ENCODE peak calls at places on chromosomes 7 and 10, in six cellular contexts. One of them, this sample, is unnamed.

GRCh38 chr10:47165711-47166404 is 134.1 kb upstream of the GDF10 start:
- DNase-seq in stomach: no peak
- DNase-seq in A549: no peak
- DNase-seq in GM04504: no peak
- DNase-seq in activated naive CD4-positive, alpha-beta T cell: peak; percentile 40
- DNase-seq in GM23338: no peak
- DNase-seq in this sample: peak; percentile 63

GRCh38 chr7:85186521-85187241 is at the start of gene SEMA3D:
- DNase-seq in stomach: peak; percentile 78
- DNase-seq in A549: peak; percentile 75
- DNase-seq in GM04504: no peak
- DNase-seq in activated naive CD4-positive, alpha-beta T cell: no peak
- DNase-seq in GM23338: peak; percentile 90
- DNase-seq in this sample: peak; percentile 37

GRCh38 chr7:80372415-80372814 is 139.4 kb downstream of the GNAT3 start:
- DNase-seq in stomach: no peak
- DNase-seq in A549: peak; percentile 37
- DNase-seq in GM04504: no peak
- DNase-seq in activated naive CD4-positive, alpha-beta T cell: no peak
- DNase-seq in GM23338: peak; percentile 4
- DNase-seq in this sample: peak; percentile 46

GRCh38 chr7:13262929-13263530 is 575.6 kb downstream of the ARL4A start:
- DNase-seq in stomach: no peak
- DNase-seq in A549: peak; percentile 57
- DNase-seq in GM04504: peak; percentile 27
- DNase-seq in activated naive CD4-positive, alpha-beta T cell: no peak
- DNase-seq in GM23338: peak; percentile 51
- DNase-seq in this sample: peak; percentile 24

GRCh38 chr10:3775671-3776551 is 9.1 kb downstream of the KLF6 start:
- DNase-seq in stomach: no peak
- DNase-seq in A549: peak; percentile 47
- DNase-seq in GM04504: no peak
- DNase-seq in activated naive CD4-positive, alpha-beta T cell: no peak
- DNase-seq in GM23338: peak; percentile 75
- DNase-seq in this sample: no peak

GRCh38 chr10:120477723-120478270 is 20.8 kb downstream of the PLPP4 start:
- DNase-seq in stomach: no peak
- DNase-seq in A549: no peak
- DNase-seq in GM04504: no peak
- DNase-seq in activated naive CD4-positive, alpha-beta T cell: no peak
- DNase-seq in GM23338: no peak
- DNase-seq in this sample: no peak

GRCh38 chr10:25758041-25758457 is 176.0 kb upstream of the MYO3A start:
- DNase-seq in stomach: no peak
- DNase-seq in A549: peak; percentile 50
- DNase-seq in GM04504: no peak
- DNase-seq in activated naive CD4-positive, alpha-beta T cell: no peak
- DNase-seq in GM23338: peak; percentile 75
- DNase-seq in this sample: peak; percentile 2

GRCh38 chr7:2944729-2945128 is 98.9 kb downstream of the CARD11 start:
- DNase-seq in stomach: no peak
- DNase-seq in A549: no peak
- DNase-seq in GM04504: no peak
- DNase-seq in activated naive CD4-positive, alpha-beta T cell: no peak
- DNase-seq in GM23338: no peak
- DNase-seq in this sample: no peak

GRCh38 chr7:74482629-74483401 is 29.1 kb downstream of the GTF2IRD1 start:
- DNase-seq in stomach: no peak
- DNase-seq in A549: peak; percentile 94
- DNase-seq in GM04504: peak; percentile 46
- DNase-seq in activated naive CD4-positive, alpha-beta T cell: no peak
- DNase-seq in GM23338: no peak
- DNase-seq in this sample: peak; percentile 86

GRCh38 chr10:26832960-26833359 is 27.8 kb downstream of the ABI1 start:
- DNase-seq in stomach: no peak
- DNase-seq in A549: no peak
- DNase-seq in GM04504: no peak
- DNase-seq in activated naive CD4-positive, alpha-beta T cell: no peak
- DNase-seq in GM23338: peak; percentile 43
- DNase-seq in this sample: no peak

GRCh38 chr7:102908676-102909075 is 4.1 kb upstream of the LRRC17 start:
- DNase-seq in stomach: no peak
- DNase-seq in A549: no peak
- DNase-seq in GM04504: no peak
- DNase-seq in activated naive CD4-positive, alpha-beta T cell: no peak
- DNase-seq in GM23338: no peak
- DNase-seq in this sample: no peak

GRCh38 chr10:63628526-63629362 is 107.5 kb downstream of the REEP3 start:
- DNase-seq in stomach: peak; percentile 60
- DNase-seq in A549: no peak
- DNase-seq in GM04504: no peak
- DNase-seq in activated naive CD4-positive, alpha-beta T cell: no peak
- DNase-seq in GM23338: peak; percentile 64
- DNase-seq in this sample: no peak

GRCh38 chr10:118543714-118544400 is 51.6 kb downstream of the PRLHR start:
- DNase-seq in stomach: peak; percentile 38
- DNase-seq in A549: peak; percentile 57
- DNase-seq in GM04504: no peak
- DNase-seq in activated naive CD4-positive, alpha-beta T cell: peak; percentile 13
- DNase-seq in GM23338: peak; percentile 83
- DNase-seq in this sample: no peak

GRCh38 chr7:35695987-35696386 is 1.1 kb upstream of the HERPUD2 start:
- DNase-seq in stomach: no peak
- DNase-seq in A549: no peak
- DNase-seq in GM04504: no peak
- DNase-seq in activated naive CD4-positive, alpha-beta T cell: no peak
- DNase-seq in GM23338: peak; percentile 6
- DNase-seq in this sample: no peak

GRCh38 chr7:74093671-74094223 is 10.1 kb downstream of the LIMK1 start:
- DNase-seq in stomach: no peak
- DNase-seq in A549: no peak
- DNase-seq in GM04504: no peak
- DNase-seq in activated naive CD4-positive, alpha-beta T cell: no peak
- DNase-seq in GM23338: peak; percentile 30
- DNase-seq in this sample: no peak

GRCh38 chr10:46216836-46217748 is 69.7 kb upstream of the ANTXRL start:
- DNase-seq in stomach: no peak
- DNase-seq in A549: no peak
- DNase-seq in GM04504: no peak
- DNase-seq in activated naive CD4-positive, alpha-beta T cell: no peak
- DNase-seq in GM23338: no peak
- DNase-seq in this sample: no peak

GRCh38 chr10:76049581-76050290 is 618.3 kb downstream of the LRMDA start:
- DNase-seq in stomach: no peak
- DNase-seq in A549: no peak
- DNase-seq in GM04504: no peak
- DNase-seq in activated naive CD4-positive, alpha-beta T cell: no peak
- DNase-seq in GM23338: no peak
- DNase-seq in this sample: peak; percentile 33

GRCh38 chr7:155996718-155997059 is 184.4 kb upstream of the SHH start:
- DNase-seq in stomach: no peak
- DNase-seq in A549: no peak
- DNase-seq in GM04504: no peak
- DNase-seq in activated naive CD4-positive, alpha-beta T cell: no peak
- DNase-seq in GM23338: no peak
- DNase-seq in this sample: no peak

GRCh38 chr10:86287966-86288579 is 78.5 kb downstream of the GRID1 start:
- DNase-seq in stomach: peak; percentile 19
- DNase-seq in A549: no peak
- DNase-seq in GM04504: no peak
- DNase-seq in activated naive CD4-positive, alpha-beta T cell: no peak
- DNase-seq in GM23338: no peak
- DNase-seq in this sample: no peak

GRCh38 chr10:48306870-48307531 is 524 bp downstream of the MAPK8 start:
- DNase-seq in stomach: peak; percentile 60
- DNase-seq in A549: peak; percentile 42
- DNase-seq in GM04504: peak; percentile 9
- DNase-seq in activated naive CD4-positive, alpha-beta T cell: peak; percentile 64
- DNase-seq in GM23338: peak; percentile 37
- DNase-seq in this sample: peak; percentile 17

GRCh38 chr10:49844775-49845561 is 82.8 kb upstream of the OGDHL start:
- DNase-seq in stomach: no peak
- DNase-seq in A549: peak; percentile 50
- DNase-seq in GM04504: peak; percentile 15
- DNase-seq in activated naive CD4-positive, alpha-beta T cell: no peak
- DNase-seq in GM23338: no peak
- DNase-seq in this sample: no peak

GRCh38 chr7:2680792-2681490 is 7.1 kb upstream of the AMZ1 start:
- DNase-seq in stomach: peak; percentile 89
- DNase-seq in A549: peak; percentile 77
- DNase-seq in GM04504: peak; percentile 40
- DNase-seq in activated naive CD4-positive, alpha-beta T cell: peak; percentile 17
- DNase-seq in GM23338: peak; percentile 93
- DNase-seq in this sample: peak; percentile 43

GRCh38 chr10:107814865-107815487 is 650.5 kb upstream of the SORCS1 start:
- DNase-seq in stomach: peak; percentile 34
- DNase-seq in A549: peak; percentile 39
- DNase-seq in GM04504: peak; percentile 14
- DNase-seq in activated naive CD4-positive, alpha-beta T cell: no peak
- DNase-seq in GM23338: peak; percentile 86
- DNase-seq in this sample: peak; percentile 4

GRCh38 chr10:33412261-33413092 is 78.0 kb upstream of the NRP1 start:
- DNase-seq in stomach: no peak
- DNase-seq in A549: no peak
- DNase-seq in GM04504: peak; percentile 87
- DNase-seq in activated naive CD4-positive, alpha-beta T cell: no peak
- DNase-seq in GM23338: no peak
- DNase-seq in this sample: peak; percentile 97

GRCh38 chr10:110977662-110978061 is 58.3 kb downstream of the SHOC2 start:
- DNase-seq in stomach: no peak
- DNase-seq in A549: no peak
- DNase-seq in GM04504: peak; percentile 21
- DNase-seq in activated naive CD4-positive, alpha-beta T cell: no peak
- DNase-seq in GM23338: no peak
- DNase-seq in this sample: no peak